ENCODE peak calls at places on chromosomes 4 and X, in four cellular contexts. I is lower lobe of right lung, D is PC-3, Y is GM13976. F is an unnamed sample.

GRCh38 chr4:145988628-145989027 is 50.0 kb upstream of the ZNF827 start:
- DNase-seq in I (no peak), Y (no peak), D (no peak), F (no peak)

GRCh38 chr4:84644087-84644486 is 61.2 kb downstream of the CDS1 start:
- DNase-seq in I (no peak), Y (no peak), D (no peak), F (no peak)

GRCh38 chr4:16197842-16198241 is 28.4 kb downstream of the TAPT1 start:
- DNase-seq in D (no peak), I (no peak), Y (no peak), F (no peak)

GRCh38 chr4:64001229-64001898 is 407.9 kb downstream of the TECRL start:
- DNase-seq in D (no peak), Y (peak; percentile 11), I (no peak), F (peak; percentile 79)

GRCh38 chr4:20426028-20426427 is 174.3 kb downstream of the SLIT2 start:
- DNase-seq in Y (no peak), D (no peak), I (no peak), F (no peak)

GRCh38 chrX:1427756-1428155 is 25.0 kb downstream of the ASMTL start:
- DNase-seq in D (no peak), Y (no peak), I (peak; percentile 43), F (no peak)

GRCh38 chr4:67198757-67199156 is 346.5 kb downstream of the CENPC start:
- DNase-seq in D (peak; percentile 77), Y (peak; percentile 13), I (no peak), F (no peak)

GRCh38 chr4:122826596-122827257 is at the start of gene FGF2:
- DNase-seq in D (peak; percentile 21), Y (peak; percentile 66), I (peak; percentile 56), F (peak; percentile 55)

GRCh38 chrX:13369541-13370140 is 49.8 kb upstream of the ATXN3L start:
- DNase-seq in D (no peak), Y (no peak), I (no peak), F (no peak)

GRCh38 chr4:102537280-102537679 is 36.1 kb downstream of the NFKB1 start:
- DNase-seq in Y (no peak), I (no peak), D (no peak), F (no peak)

GRCh38 chr4:40515398-40516293 is 114.0 kb downstream of the RBM47 start:
- DNase-seq in D (peak; percentile 5), Y (peak; percentile 84), I (peak; percentile 53), F (peak; percentile 81)

GRCh38 chr4:179836179-179837075 is 2394.2 kb upstream of the AGA start:
- DNase-seq in Y (no peak), I (no peak), D (peak; percentile 10), F (no peak)

GRCh38 chr4:189117426-189117825 is 823.2 kb upstream of the FRG1 start:
- DNase-seq in I (no peak), Y (no peak), D (peak; percentile 3), F (no peak)

GRCh38 chr4:47120783-47121182 is 89.4 kb downstream of the GABRB1 start:
- DNase-seq in Y (no peak), D (no peak), I (no peak), F (no peak)

GRCh38 chr4:38765391-38765790 is 17.4 kb downstream of the TLR10 start:
- DNase-seq in I (no peak), Y (no peak), D (peak; percentile 34), F (no peak)

GRCh38 chr4:10612476-10612875 is 72.1 kb downstream of the CLNK start:
- DNase-seq in I (no peak), D (no peak), Y (no peak), F (no peak)

GRCh38 chr4:101806914-101807313 is 16.4 kb downstream of the BANK1 start:
- DNase-seq in D (no peak), Y (peak; percentile 55), I (no peak), F (no peak)

GRCh38 chrX:39439910-39440733 is 638.9 kb downstream of the MID1IP1 start:
- DNase-seq in D (no peak), Y (peak; percentile 24), I (no peak), F (peak; percentile 75)

GRCh38 chr4:159390648-159391047 is 287.8 kb downstream of the RAPGEF2 start:
- DNase-seq in I (no peak), D (peak; percentile 97), Y (no peak), F (no peak)

GRCh38 chr4:179124419-179124818 is 1682.2 kb upstream of the AGA start:
- DNase-seq in D (no peak), I (no peak), Y (no peak), F (no peak)

GRCh38 chr4:172776203-172776896 is 392.3 kb upstream of the GALNT7 start:
- DNase-seq in Y (no peak), I (no peak), D (no peak), F (no peak)

GRCh38 chrX:11944486-11944885 is 186.4 kb downstream of the MSL3 start:
- DNase-seq in D (peak; percentile 66), Y (peak; percentile 3), I (no peak), F (no peak)

GRCh38 chr4:8612646-8613045 is 20.1 kb downstream of the CPZ start:
- DNase-seq in Y (no peak), I (no peak), D (no peak), F (no peak)

GRCh38 chr4:160414516-160414915 is 1311.6 kb downstream of the RAPGEF2 start:
- DNase-seq in Y (no peak), I (no peak), D (no peak), F (no peak)

GRCh38 chr4:176277162-176277904 is 8.3 kb upstream of the ASB5 start:
- DNase-seq in D (peak; percentile 63), I (peak; percentile 46), Y (peak; percentile 29), F (peak; percentile 62)

GRCh38 chr4:161992317-161992716 is 171.5 kb downstream of the FSTL5 start:
- DNase-seq in I (no peak), D (no peak), Y (no peak), F (no peak)

GRCh38 chrX:12901486-12901885 is 4.9 kb upstream of the TLR8 start:
- DNase-seq in I (peak; percentile 62), Y (peak; percentile 73), D (peak; percentile 79), F (peak; percentile 55)

GRCh38 chr4:184281231-184282139 is 63.8 kb upstream of the ENPP6 start:
- DNase-seq in Y (peak; percentile 76), I (no peak), D (no peak), F (peak; percentile 84)

GRCh38 chr4:77651820-77652219 is 46.2 kb downstream of the CXCL13 start:
- DNase-seq in I (no peak), Y (no peak), D (no peak), F (no peak)

GRCh38 chr4:2977116-2978097 is 14.0 kb downstream of the GRK4 start:
- DNase-seq in I (no peak), D (peak; percentile 58), Y (no peak), F (no peak)

GRCh38 chrX:1472975-1473374 is 20.3 kb upstream of the ASMTL start:
- DNase-seq in Y (no peak), D (no peak), I (no peak), F (no peak)

GRCh38 chr4:72169861-72170260 is 138.1 kb downstream of the NPFFR2 start:
- DNase-seq in Y (no peak), I (no peak), D (peak; percentile 59), F (no peak)